ENCODE peak calls at places on chromosomes 6 and 20, in five cellular contexts. H is cardiac fibroblast; X is stimulated activated CD4-positive, alpha-beta T cell treated with anti-CD3 and anti-CD28 coated beads, Interleukin-4, amount 100 ng/mL, for 24 hours; N is activated naive CD4-positive, alpha-beta T cell treated with Interleukin-2 at 50 U/mL for 16 hours; L is Peyer's patch. P is an unnamed sample.

GRCh38 chr6:45625191-45625664 is 247.5 kb upstream of the SUPT3H start:
- DNase-seq in N (peak; percentile 20), L (no peak), H (peak; percentile 63), X (peak; percentile 39), P (peak; percentile 50)

GRCh38 chr6:91634791-91635190 is 1047.9 kb upstream of the MAP3K7 start:
- DNase-seq in X (no peak), N (no peak), L (no peak), H (no peak), P (no peak)

GRCh38 chr6:118785601-118786000 is 108.4 kb upstream of the ASF1A start:
- DNase-seq in L (no peak), N (no peak), X (no peak), H (no peak), P (no peak)

GRCh38 chr6:78989191-78989590 is 88.9 kb downstream of the PHIP start:
- DNase-seq in H (no peak), N (no peak), X (no peak), L (no peak), P (no peak)

GRCh38 chr6:159044899-159045727 is at the start of gene TAGAP:
- DNase-seq in H (no peak), L (peak; percentile 95), X (peak; percentile 92), N (peak; percentile 86), P (peak; percentile 91)

GRCh38 chr6:42021847-42022754 is 28.2 kb upstream of the TAF8 start:
- DNase-seq in L (peak; percentile 77), H (peak; percentile 48), N (peak; percentile 71), X (peak; percentile 75), P (peak; percentile 85)

GRCh38 chr20:32282461-32282860 is 5.0 kb downstream of the KIF3B start:
- DNase-seq in L (no peak), H (no peak), N (no peak), X (no peak), P (no peak)

GRCh38 chr6:160952633-160953281 is 38.8 kb upstream of the MAP3K4 start:
- DNase-seq in N (no peak), L (no peak), H (peak; percentile 43), X (no peak), P (no peak)

GRCh38 chr6:5550631-5551030 is 289.3 kb downstream of the FARS2 start:
- DNase-seq in L (no peak), X (no peak), H (no peak), N (no peak), P (no peak)

GRCh38 chr6:112683926-112684325 is 336.8 kb downstream of the RFPL4B start:
- DNase-seq in X (no peak), H (peak; percentile 87), L (no peak), N (no peak), P (no peak)

GRCh38 chr6:33213166-33213988 is 5.1 kb downstream of the RING1 start:
- DNase-seq in X (no peak), N (no peak), L (peak; percentile 49), H (peak; percentile 42), P (peak; percentile 35)

GRCh38 chr6:562052-562676 is 94.7 kb downstream of the HUS1B start:
- DNase-seq in H (no peak), X (no peak), L (no peak), N (no peak), P (no peak)

GRCh38 chr6:2963756-2964155 is 7.6 kb downstream of the SERPINB6 start:
- DNase-seq in X (no peak), H (no peak), N (no peak), L (peak; percentile 38), P (no peak)

GRCh38 chr20:1883986-1884385 is 11.2 kb upstream of the SIRPA start:
- DNase-seq in X (no peak), L (no peak), H (no peak), N (no peak), P (no peak)

GRCh38 chr6:72619883-72620696 is 1.8 kb upstream of the KCNQ5 start:
- DNase-seq in L (peak; percentile 81), N (peak; percentile 78), H (peak; percentile 39), X (peak; percentile 87), P (peak; percentile 91)

GRCh38 chr6:17589402-17590116 is 10.5 kb upstream of the FAM8A1 start:
- DNase-seq in H (peak; percentile 68), N (no peak), L (peak; percentile 65), X (no peak), P (peak; percentile 36)

GRCh38 chr6:138415125-138415524 is 11.1 kb downstream of the HEBP2 start:
- DNase-seq in N (no peak), H (no peak), L (no peak), X (no peak), P (no peak)

GRCh38 chr6:1616556-1617463 is 7.1 kb downstream of the FOXC1 start:
- DNase-seq in L (peak; percentile 34), N (no peak), X (no peak), H (no peak), P (no peak)

GRCh38 chr6:142551145-142551811 is 249.5 kb downstream of the ADGRG6 start:
- DNase-seq in X (peak; percentile 42), H (no peak), L (no peak), N (peak; percentile 27), P (peak; percentile 82)

GRCh38 chr6:25014806-25015560 is 79.2 kb upstream of the RIPOR2 start:
- DNase-seq in X (peak; percentile 51), L (no peak), N (peak; percentile 32), H (peak; percentile 93), P (peak; percentile 67)

GRCh38 chr6:27565839-27566779 is 93.2 kb upstream of the ZNF184 start:
- DNase-seq in X (no peak), H (no peak), N (no peak), L (no peak), P (peak; percentile 14)

GRCh38 chr6:56334937-56335336 is 87.6 kb upstream of the COL21A1 start:
- DNase-seq in N (no peak), H (peak; percentile 80), L (no peak), X (no peak), P (no peak)